ENCODE peak calls at places on chromosome 18, in eight cellular contexts. V is uterus, D is heart left ventricle, F is heart right ventricle, I is tibial artery, O is aorta, U is HCT116, J is left ventricle myocardium inferior. S is an unnamed sample.

GRCh38 chr18:78739115-78739514 is 240.5 kb upstream of the SALL3 start:
- DNase-seq in V (no peak), D (no peak), F (no peak), I (no peak), O (peak; percentile 20), U (no peak), J (no peak), S (no peak)

GRCh38 chr18:68454511-68455228 is 260.2 kb downstream of the TMX3 start:
- DNase-seq in V (no peak), D (peak; percentile 35), F (no peak), I (no peak), O (no peak), U (no peak), J (no peak), S (no peak)

GRCh38 chr18:61743775-61744531 is 148.9 kb downstream of the RNF152 start:
- DNase-seq in V (peak; percentile 61), D (peak; percentile 51), F (peak; percentile 76), I (peak; percentile 81), O (no peak), U (no peak), J (peak; percentile 49), S (no peak)

GRCh38 chr18:75248426-75249191 is 38.0 kb downstream of the TSHZ1 start:
- DNase-seq in V (no peak), D (no peak), F (no peak), I (no peak), O (no peak), U (no peak), J (no peak), S (no peak)

GRCh38 chr18:54776282-54776977 is 51.8 kb upstream of the RAB27B start:
- DNase-seq in V (no peak), D (peak; percentile 48), F (no peak), I (no peak), O (no peak), U (peak; percentile 95), J (no peak), S (no peak)

GRCh38 chr18:48186084-48186798 is 222.9 kb downstream of the ZBTB7C start:
- DNase-seq in V (peak; percentile 36), D (no peak), F (no peak), I (no peak), O (no peak), U (no peak), J (no peak), S (no peak)

GRCh38 chr18:55998071-55998522 is 410.1 kb upstream of the TCF4 start:
- DNase-seq in V (no peak), D (no peak), F (peak; percentile 6), I (no peak), O (no peak), U (no peak), J (no peak), S (no peak)

GRCh38 chr18:37166491-37166890 is 337.6 kb downstream of the KIAA1328 start:
- DNase-seq in V (no peak), D (no peak), F (no peak), I (no peak), O (no peak), U (no peak), J (no peak), S (no peak)

GRCh38 chr18:36297419-36298112 is at the start of gene FHOD3:
- DNase-seq in V (peak; percentile 36), D (peak; percentile 90), F (peak; percentile 76), I (peak; percentile 87), O (peak; percentile 92), U (no peak), J (peak; percentile 69), S (no peak)

GRCh38 chr18:49123431-49123830 is 172.7 kb upstream of the SMAD7 start:
- DNase-seq in V (no peak), D (no peak), F (no peak), I (no peak), O (no peak), U (no peak), J (no peak), S (no peak)

GRCh38 chr18:36187826-36188721 is 777 bp downstream of the MOCOS start:
- DNase-seq in V (no peak), D (no peak), F (no peak), I (no peak), O (peak; percentile 79), U (peak; percentile 28), J (peak; percentile 16), S (no peak)

GRCh38 chr18:32742620-32743019 is 30.2 kb downstream of the KLHL14 start:
- DNase-seq in V (no peak), D (no peak), F (no peak), I (no peak), O (no peak), U (no peak), J (no peak), S (no peak)

GRCh38 chr18:75207298-75208054 is 1.5 kb downstream of the PTGR3 start:
- DNase-seq in V (no peak), D (no peak), F (no peak), I (no peak), O (no peak), U (no peak), J (no peak), S (peak; percentile 16)

GRCh38 chr18:79439201-79440023 is 43.7 kb downstream of the NFATC1 start:
- DNase-seq in V (no peak), D (no peak), F (no peak), I (no peak), O (no peak), U (no peak), J (no peak), S (no peak)

GRCh38 chr18:47151457-47151856 is 1.2 kb upstream of the HDHD2 start:
- DNase-seq in V (no peak), D (no peak), F (no peak), I (no peak), O (no peak), U (no peak), J (no peak), S (no peak)

GRCh38 chr18:63445067-63445466 is 22.8 kb upstream of the VPS4B start:
- DNase-seq in V (peak; percentile 47), D (no peak), F (no peak), I (no peak), O (no peak), U (no peak), J (no peak), S (no peak)

GRCh38 chr18:75255113-75255512 is 44.5 kb downstream of the TSHZ1 start:
- DNase-seq in V (no peak), D (no peak), F (no peak), I (no peak), O (no peak), U (no peak), J (no peak), S (no peak)

GRCh38 chr18:26088482-26088881 is 1.9 kb downstream of the SS18 start:
- DNase-seq in V (no peak), D (no peak), F (no peak), I (no peak), O (no peak), U (no peak), J (no peak), S (no peak)
- H3K36me3 ChIP-seq in V (no peaks in the 10 kb centered on the region), D (no peaks in the 10 kb centered on the region), F (peaks cover 42% of the 10 kb centered on the region), I (peaks cover 15% of the 10 kb centered on the region), O (no peaks in the 10 kb centered on the region), U (peaks cover 12% of the 10 kb centered on the region), J (peaks cover 24% of the 10 kb centered on the region), S (peaks cover 25% of the 10 kb centered on the region)

GRCh38 chr18:2717407-2717806 is 61.9 kb downstream of the SMCHD1 start:
- DNase-seq in V (no peak), D (no peak), F (no peak), I (no peak), O (no peak), U (no peak), J (no peak), S (no peak)
- H3K36me3 ChIP-seq in V (no peaks in the 10 kb centered on the region), D (peaks cover 15% of the 10 kb centered on the region), F (peaks cover 99% of the 10 kb centered on the region), I (peaks cover 37% of the 10 kb centered on the region), O (peaks cover 3% of the 10 kb centered on the region), U (peaks cover 20% of the 10 kb centered on the region), J (peaks cover 53% of the 10 kb centered on the region), S (peaks cover 97% of the 10 kb centered on the region)

GRCh38 chr18:31632356-31632755 is 40.7 kb downstream of the TTR start:
- DNase-seq in V (no peak), D (no peak), F (no peak), I (no peak), O (no peak), U (no peak), J (no peak), S (no peak)

GRCh38 chr18:31630549-31630948 is 38.9 kb downstream of the TTR start:
- DNase-seq in V (no peak), D (no peak), F (no peak), I (no peak), O (no peak), U (no peak), J (no peak), S (no peak)

GRCh38 chr18:31633416-31634330 is 42.0 kb downstream of the TTR start:
- DNase-seq in V (no peak), D (no peak), F (no peak), I (no peak), O (no peak), U (no peak), J (no peak), S (no peak)

GRCh38 chr18:31634331-31634713 is 42.6 kb downstream of the TTR start:
- DNase-seq in V (no peak), D (no peak), F (no peak), I (no peak), O (no peak), U (no peak), J (no peak), S (no peak)

GRCh38 chr18:31631526-31631925 is 39.8 kb downstream of the TTR start:
- DNase-seq in V (no peak), D (no peak), F (no peak), I (no peak), O (no peak), U (no peak), J (no peak), S (no peak)
- H3K36me3 ChIP-seq in V (no peaks in the 10 kb centered on the region), D (no peaks in the 10 kb centered on the region), F (no peaks in the 10 kb centered on the region), I (no peaks in the 10 kb centered on the region), O (no peaks in the 10 kb centered on the region), U (no peaks in the 10 kb centered on the region), J (peaks cover 3% of the 10 kb centered on the region), S (no peaks in the 10 kb centered on the region)

GRCh38 chr18:76367168-76367785 is 127.8 kb downstream of the ZNF516 start:
- DNase-seq in V (no peak), D (no peak), F (no peak), I (peak; percentile 56), O (peak; percentile 48), U (no peak), J (no peak), S (no peak)
- H3K36me3 ChIP-seq in V (no peaks in the 10 kb centered on the region), D (no peaks in the 10 kb centered on the region), F (peaks cover 71% of the 10 kb centered on the region), I (peaks cover 20% of the 10 kb centered on the region), O (no peaks in the 10 kb centered on the region), U (peaks cover under 1% of the 10 kb centered on the region), J (peaks cover 39% of the 10 kb centered on the region), S (no peaks in the 10 kb centered on the region)

DNA sequence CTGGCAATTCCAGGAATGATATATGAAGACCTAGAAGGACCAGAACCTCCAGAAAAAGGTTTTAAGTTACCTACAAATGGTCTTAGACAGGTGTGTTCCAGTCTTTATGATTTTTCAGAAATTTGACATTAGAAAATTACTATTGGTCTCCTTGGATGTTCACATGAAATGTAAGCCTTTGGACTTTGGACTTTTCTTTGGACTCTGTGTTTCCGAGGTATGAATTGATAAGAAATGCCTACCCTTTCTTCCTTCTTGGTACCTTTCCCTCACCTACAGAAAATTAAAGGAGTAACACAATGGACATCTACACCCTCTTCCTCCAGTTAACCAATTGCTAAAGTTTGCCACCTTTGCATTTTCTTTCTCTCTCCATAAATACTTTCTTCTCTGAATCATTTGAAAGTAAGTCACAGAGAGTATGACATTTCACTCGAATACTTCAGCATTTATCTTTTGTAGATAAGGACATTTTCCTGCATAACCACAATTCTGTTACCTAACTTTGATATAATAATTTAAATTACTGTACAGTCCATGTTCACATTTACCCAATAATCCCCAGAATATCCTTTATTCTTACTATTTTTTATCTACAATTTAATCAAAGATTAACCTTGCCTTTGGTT is 26.2 kb downstream of the CEP192 start:
- DNase-seq in V (no peak), D (no peak), F (no peak), I (no peak), O (no peak), U (no peak), J (no peak), S (no peak)
- H3K36me3 ChIP-seq in V (no peaks in the 10 kb centered on the region), D (peaks cover 15% of the 10 kb centered on the region), F (peaks cover 100% of the 10 kb centered on the region), I (peaks cover 62% of the 10 kb centered on the region), O (peaks cover 8% of the 10 kb centered on the region), U (peaks cover 62% of the 10 kb centered on the region), J (peaks cover 88% of the 10 kb centered on the region), S (peaks cover 67% of the 10 kb centered on the region)